ENCODE peak calls at places on chromosomes 6 and 20, in seven cellular contexts. L is Panc1, Y is aorta, X is left lung, Q is BE2C, E is esophagus squamous epithelium, R is IMR-90. N is an unnamed sample. For H3K4me1 and H3K9me3, the result is how much of the 10 kb centered on the place peaks cover.

GRCh38 chr6:26124550-26125014 is 37.4 kb downstream of the HFE start:
- DNase-seq in E (no peak), Y (no peak), X (no peak), R (no peak), Q (no peak), L (no peak), N (no peak)

GRCh38 chr20:29878777-29879442 is 1378.6 kb upstream of the DEFB115 start:
- DNase-seq in X (peak), Y (peak), R (no peak), Q (peak), E (no peak), L (no peak), N (peak)

GRCh38 chr6:80610821-80611220 is 504.4 kb downstream of the BCKDHB start:
- DNase-seq in Y (no peak), L (no peak), E (no peak), Q (no peak), R (peak), X (no peak), N (no peak)

GRCh38 chr6:138231399-138231886 is 13.2 kb upstream of the PBOV1 start:
- DNase-seq in Q (no peak), L (peak), Y (no peak), X (no peak), R (no peak), E (no peak), N (no peak)

GRCh38 chr6:130047440-130047995 is 29.1 kb downstream of the L3MBTL3 start:
- DNase-seq in Q (no peak), E (no peak), L (no peak), Y (no peak), X (no peak), R (peak), N (no peak)

GRCh38 chr6:26103141-26103769 is 16.0 kb downstream of the HFE start:
- DNase-seq in R (peak), L (no peak), Q (no peak), Y (no peak), E (no peak), X (no peak), N (no peak)

GRCh38 chr6:113564401-113565161 is 292.6 kb upstream of the MARCKS start:
- DNase-seq in R (peak), Q (peak), X (peak), Y (peak), E (peak), L (no peak), N (peak)

GRCh38 chr6:52718535-52718934 is 44.7 kb downstream of the GSTA2 start:
- DNase-seq in R (peak), L (no peak), Y (no peak), X (no peak), Q (no peak), E (no peak), N (no peak)

GRCh38 chr20:1322511-1323245 is 6.3 kb downstream of the SDCBP2 start:
- DNase-seq in Y (peak), E (no peak), R (peak), L (no peak), X (no peak), Q (no peak), N (peak)

GRCh38 chr6:119479860-119480655 is 130.5 kb upstream of the MAN1A1 start:
- DNase-seq in R (peak), Q (no peak), X (no peak), Y (no peak), L (no peak), E (no peak), N (no peak)

GRCh38 chr20:18133962-18134361 is 3.7 kb upstream of the KAT14 start:
- DNase-seq in R (no peak), X (no peak), Q (no peak), E (no peak), Y (no peak), L (no peak), N (no peak)

GRCh38 chr6:116624036-116624805 is 7.9 kb downstream of the RSPH4A start:
- DNase-seq in R (no peak), E (no peak), L (no peak), Y (no peak), X (no peak), Q (no peak), N (no peak)

GRCh38 chr6:144013486-144013909 is 5.4 kb upstream of the PLAGL1 start:
- DNase-seq in L (peak), E (no peak), Y (peak), X (peak), R (peak), Q (peak), N (peak)

GRCh38 chr6:170345662-170346061 is 39.1 kb downstream of the FAM120B start:
- DNase-seq in Y (no peak), Q (no peak), X (no peak), L (no peak), E (no peak), R (peak), N (no peak)

GRCh38 chr6:82179415-82179814 is 68.1 kb downstream of the IBTK start:
- DNase-seq in X (no peak), R (peak), Y (no peak), Q (no peak), L (no peak), E (no peak), N (no peak)

GRCh38 chr6:52135217-52135616 is 47.8 kb upstream of the PKHD1 start:
- DNase-seq in Y (no peak), X (no peak), Q (no peak), R (no peak), L (no peak), E (no peak), N (no peak)

GRCh38 chr6:156427345-156427744 is 349.8 kb upstream of the ARID1B start:
- DNase-seq in Y (peak), X (no peak), L (peak), R (peak), Q (peak), E (no peak), N (peak)

GRCh38 chr20:14223806-14224205 is 113.6 kb downstream of the FLRT3 start:
- DNase-seq in R (no peak), E (no peak), Y (no peak), X (no peak), L (no peak), Q (no peak), N (no peak)

GRCh38 chr20:11652128-11652527 is 265.6 kb upstream of the BTBD3 start:
- DNase-seq in R (no peak), E (no peak), X (no peak), Y (no peak), L (no peak), Q (no peak), N (no peak)

GRCh38 chr6:109424946-109425345 is 15.5 kb downstream of the PPIL6 start:
- DNase-seq in X (no peak), R (peak), Q (no peak), E (no peak), Y (no peak), L (no peak), N (no peak)

GRCh38 chr6:56683882-56684281 is 41.2 kb upstream of the DST start:
- DNase-seq in L (peak), Q (no peak), R (peak), X (no peak), E (no peak), Y (no peak), N (peak)

GRCh38 chr6:149080511-149080910 is 237.0 kb upstream of the TAB2 start:
- DNase-seq in E (no peak), Q (no peak), L (no peak), Y (no peak), X (no peak), R (peak), N (no peak)

GRCh38 chr20:44552950-44553908 is 29.1 kb upstream of the PKIG start:
- DNase-seq in X (no peak), L (no peak), Y (no peak), R (peak), E (no peak), Q (no peak), N (no peak)

GRCh38 chr6:113634352-113635163 is 222.6 kb upstream of the MARCKS start:
- DNase-seq in Y (no peak), E (no peak), R (peak), X (no peak), Q (no peak), L (no peak), N (no peak)

GRCh38 chr20:6502999-6503398 is 264.5 kb upstream of the BMP2 start:
- DNase-seq in Y (no peak), R (no peak), E (no peak), Q (no peak), L (no peak), X (no peak), N (no peak)

GRCh38 chr6:36127462-36128016 is 2.8 kb upstream of the MAPK13 start:
- DNase-seq in R (peak), Y (no peak), X (peak), E (no peak), L (peak), Q (no peak), N (peak)

GRCh38 chr6:105484238-105485161 is 81.6 kb upstream of the PREP start:
- DNase-seq in R (peak), Y (no peak), L (peak), Q (no peak), E (no peak), X (no peak), N (no peak)

GRCh38 chr6:31067881-31068737 is 44.3 kb downstream of the C6orf15 start:
- DNase-seq in X (no peak), Q (no peak), L (no peak), Y (no peak), E (no peak), R (no peak), N (no peak)

GRCh38 chr6:14706378-14706929 is 539.4 kb upstream of the JARID2 start:
- DNase-seq in Y (peak), Q (no peak), L (no peak), X (no peak), R (peak), E (no peak), N (peak)
- H3K4me1 ChIP-seq in Y (under half), Q (under half), L (under half), X (under half), R (under half), E (under half), N (under half)

GRCh38 chr6:137104926-137105325 is 60.2 kb upstream of the IL20RA start:
- DNase-seq in L (no peak), E (no peak), Q (no peak), Y (no peak), R (no peak), X (no peak), N (no peak)

GRCh38 chr6:137099689-137100398 is 55.1 kb upstream of the IL20RA start:
- DNase-seq in Q (no peak), E (no peak), R (no peak), L (no peak), Y (no peak), X (no peak), N (no peak)

GRCh38 chr6:137102050-137102848 is 57.5 kb upstream of the IL20RA start:
- DNase-seq in Y (no peak), E (no peak), X (no peak), Q (no peak), L (no peak), R (no peak), N (no peak)

GRCh38 chr6:137105375-137105774 is 60.6 kb upstream of the IL20RA start:
- DNase-seq in E (no peak), X (no peak), Y (no peak), Q (no peak), R (no peak), L (no peak), N (no peak)

GRCh38 chr6:137102851-137103492 is 58.2 kb upstream of the IL20RA start:
- DNase-seq in R (no peak), X (no peak), L (no peak), E (no peak), Q (no peak), Y (no peak), N (no peak)
- H3K9me3 ChIP-seq in R (under half), X (under half), L (under half), E (under half), Q (under half), Y (under half), N (under half)

GRCh38 chr6:25034477-25034876 is 98.7 kb upstream of the RIPOR2 start:
- DNase-seq in X (no peak), L (no peak), Y (no peak), Q (no peak), E (no peak), R (no peak), N (no peak)

GRCh38 chr6:25035451-25036435 is 100.0 kb upstream of the RIPOR2 start:
- DNase-seq in E (no peak), R (no peak), Y (no peak), X (no peak), Q (no peak), L (no peak), N (no peak)

GRCh38 chr6:25038300-25038699 is 102.5 kb upstream of the RIPOR2 start:
- DNase-seq in L (no peak), R (no peak), E (no peak), Q (no peak), Y (no peak), X (no peak), N (no peak)

GRCh38 chr6:25038992-25039391 is 103.2 kb upstream of the RIPOR2 start:
- DNase-seq in Q (no peak), L (no peak), R (no peak), Y (no peak), E (no peak), X (no peak), N (no peak)

GRCh38 chr6:25036461-25036860 is 100.7 kb upstream of the RIPOR2 start:
- DNase-seq in X (no peak), Y (no peak), Q (no peak), E (no peak), R (no peak), L (no peak), N (no peak)
- H3K4me1 ChIP-seq in X (under half), Y (under half), Q (under half), E (under half), R (under half), L (under half), N (under half)

GRCh38 chr6:27388293-27389197 is at the start of gene ZNF391:
- DNase-seq in R (peak), E (no peak), Y (peak), Q (peak), L (peak), X (peak), N (peak)

GRCh38 chr6:27392623-27393022 is 4.1 kb downstream of the ZNF391 start:
- DNase-seq in L (no peak), Q (no peak), Y (no peak), E (no peak), X (no peak), R (no peak), N (no peak)

DNA sequence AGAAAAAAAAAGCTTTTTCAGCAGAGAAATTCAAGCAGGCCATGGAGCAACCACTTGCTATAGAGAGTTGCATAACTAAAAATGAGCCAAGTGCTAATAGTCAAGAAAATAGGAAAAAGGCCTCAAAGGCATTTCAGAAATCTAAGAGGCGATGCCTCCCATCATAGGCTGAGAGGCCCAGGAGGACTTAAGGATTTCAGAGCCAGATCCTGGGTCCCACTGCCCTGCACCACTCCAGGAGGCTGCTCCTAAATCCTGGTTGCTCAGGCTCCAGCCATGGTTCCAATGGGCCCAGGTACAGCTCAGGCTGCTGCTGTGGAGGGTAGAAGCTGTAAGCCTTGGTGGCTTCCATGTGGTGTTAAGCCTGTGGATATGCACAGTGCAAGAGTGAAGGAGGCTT is 5.5 kb downstream of the ZNF391 start:
- DNase-seq in X (no peak), L (no peak), Q (no peak), R (no peak), Y (no peak), E (no peak), N (no peak)
- H3K9me3 ChIP-seq in X (under half), L (under half), Q (under half), R (under half), Y (under half), E (under half), N (under half)

DNA sequence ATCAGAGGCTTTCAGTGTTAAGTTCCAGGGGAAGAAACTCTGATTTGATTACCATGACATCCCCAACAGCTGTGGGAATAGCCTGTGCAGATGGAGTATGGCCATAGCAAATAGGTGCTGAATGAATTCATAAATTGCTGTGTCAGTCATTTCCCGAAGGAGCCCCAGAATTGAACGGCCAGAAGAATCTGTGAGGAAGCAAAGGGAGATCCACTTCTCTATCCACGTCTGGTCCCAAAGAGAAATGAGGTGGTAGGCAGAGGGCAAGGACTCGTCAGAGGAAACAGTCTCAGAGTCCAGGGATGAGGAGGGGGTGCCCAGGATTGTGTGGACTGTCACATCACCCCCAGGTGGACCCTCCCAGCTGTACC is 3.1 kb upstream of the TAF8 start:
- DNase-seq in X (no peak), Q (no peak), R (no peak), L (no peak), Y (peak), E (no peak), N (no peak)
- H3K4me1 ChIP-seq in X (half or more), Q (under half), R (under half), L (under half), Y (under half), E (half or more), N (half or more)